ENCODE peak calls at places on chromosomes 1 and 21, in four cellular contexts. P is OCI-LY7, U is Peyer's patch, M is astrocyte of the spinal cord. R is an unnamed sample.

GRCh38 chr1:51699376-51699775 is 82.5 kb downstream of the OSBPL9 start:
- DNase-seq in U (no peak), M (no peak), P (no peak), R (no peak)

GRCh38 chr1:81803423-81804103 is 2.8 kb downstream of the ADGRL2 start:
- DNase-seq in U (no peak), P (no peak), M (peak), R (no peak)

GRCh38 chr1:47449702-47450552 is 12.1 kb downstream of the FOXD2 start:
- DNase-seq in P (no peak), M (no peak), U (no peak), R (no peak)

GRCh38 chr1:18580087-18580486 is 50.6 kb upstream of the PAX7 start:
- DNase-seq in M (no peak), P (no peak), U (no peak), R (no peak)

GRCh38 chr1:92016720-92017316 is 13.0 kb upstream of the EPHX4 start:
- DNase-seq in U (no peak), M (no peak), P (no peak), R (no peak)

GRCh38 chr1:210687582-210688279 is 359.0 kb downstream of the HHAT start:
- DNase-seq in M (peak), P (no peak), U (no peak), R (no peak)

GRCh38 chr1:31912839-31913239 is 25.3 kb downstream of the PTP4A2 start:
- DNase-seq in P (no peak), U (no peak), M (no peak), R (peak)

GRCh38 chr1:222592171-222592570 is 2.4 kb upstream of the TAF1A start:
- DNase-seq in M (no peak), U (no peak), P (no peak), R (no peak)

GRCh38 chr1:155976913-155977606 is 1.3 kb downstream of the ARHGEF2 start:
- DNase-seq in U (no peak), M (no peak), P (no peak), R (no peak)

GRCh38 chr1:10451286-10451685 is 1.5 kb downstream of the CORT start:
- DNase-seq in M (peak), U (no peak), P (no peak), R (no peak)

GRCh38 chr1:59669752-59670312 is 144.9 kb upstream of the HOOK1 start:
- DNase-seq in M (peak), U (no peak), P (no peak), R (no peak)

GRCh38 chr1:92087542-92087941 is 7.4 kb downstream of the BTBD8 start:
- DNase-seq in M (peak), U (no peak), P (no peak), R (no peak)

GRCh38 chr1:43908226-43908625 is 25.4 kb upstream of the ARTN start:
- DNase-seq in M (no peak), U (no peak), P (no peak), R (no peak)

GRCh38 chr1:106289265-106289664 is 767.2 kb upstream of the PRMT6 start:
- DNase-seq in M (no peak), U (no peak), P (no peak), R (no peak)

GRCh38 chr1:43376723-43377235 is 9.0 kb upstream of the ELOVL1 start:
- DNase-seq in M (no peak), P (no peak), U (no peak), R (no peak)

GRCh38 chr1:66182551-66183178 is 351.3 kb upstream of the SGIP1 start:
- DNase-seq in P (no peak), U (no peak), M (peak), R (no peak)

GRCh38 chr1:64691631-64692030 is 53.2 kb upstream of the RAVER2 start:
- DNase-seq in P (no peak), M (peak), U (no peak), R (no peak)

GRCh38 chr1:43983253-43983904 is 4.4 kb downstream of the B4GALT2 start:
- DNase-seq in P (no peak), M (no peak), U (no peak), R (no peak)

GRCh38 chr1:23645338-23645737 is 46.3 kb upstream of the RPL11 start:
- DNase-seq in P (no peak), U (no peak), M (no peak), R (no peak)

DNA sequence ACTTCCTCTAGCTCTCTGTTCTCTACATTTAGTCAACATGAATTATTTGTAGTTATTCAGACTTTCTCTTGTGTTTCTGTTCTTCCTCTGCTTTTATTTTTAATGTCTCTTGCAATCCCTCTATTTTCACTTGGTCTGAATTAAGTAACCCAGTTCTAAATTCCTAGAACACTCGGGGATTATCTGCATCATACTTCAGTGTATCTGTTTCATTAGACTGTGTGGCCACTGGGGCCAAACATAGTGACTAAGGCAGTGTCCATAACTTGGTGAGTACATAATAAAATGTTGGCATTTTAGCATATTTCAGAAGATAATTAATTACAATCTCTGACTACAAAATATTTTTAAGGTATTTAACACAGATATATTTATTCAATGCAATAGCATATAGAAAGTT is 1087.2 kb upstream of the B3GALT2 start:
- DNase-seq in U (no peak), M (no peak), P (no peak), R (no peak)
- TF ChIP-seq CTCF in U (no peak), M (no peak), P (no peak), R (no peak)

GRCh38 chr21:38470762-38471161 is 27.5 kb downstream of the ERG start:
- DNase-seq in P (no peak), U (no peak), M (peak), R (no peak)

GRCh38 chr21:38474796-38475195 is 23.5 kb downstream of the ERG start:
- DNase-seq in U (no peak), P (no peak), M (no peak), R (no peak)

GRCh38 chr21:38474124-38474523 is 24.2 kb downstream of the ERG start:
- DNase-seq in P (no peak), M (no peak), U (no peak), R (no peak)

GRCh38 chr21:38471766-38472165 is 26.5 kb downstream of the ERG start:
- DNase-seq in P (no peak), U (no peak), M (no peak), R (no peak)

GRCh38 chr21:38472709-38473108 is 25.6 kb downstream of the ERG start:
- DNase-seq in M (no peak), U (no peak), P (no peak), R (no peak)
- H3K4me3 ChIP-seq in M (no peak), U (no peak), P (no peak), R (no peak)

GRCh38 chr1:201470581-201470980 is 1.6 kb upstream of the PHLDA3 start:
- DNase-seq in M (no peak), P (no peak), U (no peak), R (no peak)

GRCh38 chr1:201468844-201469644 is at the start of gene PHLDA3:
- DNase-seq in P (no peak), M (peak), U (peak), R (peak)

GRCh38 chr1:201471772-201472171 is 2.8 kb upstream of the PHLDA3 start:
- DNase-seq in P (no peak), U (no peak), M (no peak), R (no peak)

GRCh38 chr1:201468501-201468843 is 516 bp downstream of the PHLDA3 start:
- DNase-seq in P (no peak), M (no peak), U (no peak), R (peak)

DNA sequence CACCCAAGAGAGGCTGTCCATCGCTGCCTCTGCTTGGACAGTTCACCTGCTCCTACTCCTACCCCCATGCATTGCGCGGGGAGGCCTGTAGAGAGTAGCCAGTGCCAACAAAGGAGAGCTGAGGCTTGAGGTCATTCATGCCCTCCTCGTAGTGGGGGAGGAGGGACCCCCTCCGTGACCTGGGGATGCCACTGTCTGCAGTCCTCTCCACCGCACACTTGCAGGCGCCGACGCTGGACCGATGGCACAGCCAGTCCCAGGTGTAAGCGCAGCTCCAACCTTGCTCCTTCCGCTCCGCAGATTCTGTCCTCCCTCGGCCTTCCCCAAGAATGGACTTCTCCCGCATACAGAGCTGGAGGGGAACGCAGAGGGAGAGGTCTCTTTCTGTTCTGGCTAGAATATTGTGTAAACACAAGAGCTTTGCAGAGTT is 672 bp upstream of the PHLDA3 start:
- DNase-seq in P (no peak), U (no peak), M (no peak), R (no peak)
- TF ChIP-seq CTCF in P (no peak), U (no peak), M (no peak), R (no peak)

DNA sequence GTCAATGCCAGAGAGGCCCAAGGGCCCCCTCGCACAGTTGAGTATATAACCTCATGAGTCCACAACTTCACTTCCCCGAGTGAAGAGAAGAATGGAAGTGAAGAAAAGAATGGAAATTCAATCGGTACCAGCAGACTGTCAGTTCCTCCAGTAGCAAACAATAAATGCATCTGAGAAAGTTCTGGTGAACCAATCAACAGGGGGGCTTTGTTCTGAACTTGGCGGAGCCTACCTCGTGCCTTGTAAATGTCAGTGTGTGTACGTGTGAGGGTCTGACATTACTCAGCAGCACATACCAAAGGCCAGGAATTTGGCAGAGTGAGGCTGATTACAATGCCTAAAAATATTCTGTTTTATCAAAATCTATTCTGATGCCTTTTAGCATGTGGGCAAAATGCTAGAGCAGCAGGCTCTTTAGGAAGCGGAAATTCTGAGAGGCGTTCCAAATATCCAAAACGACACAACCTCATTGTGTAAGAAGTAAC is 238.5 kb downstream of the LTN1 start:
- DNase-seq in P (no peak), U (no peak), M (peak), R (no peak)
- H3K4me3 ChIP-seq in P (no peak), U (no peak), M (no peak), R (no peak)

DNA sequence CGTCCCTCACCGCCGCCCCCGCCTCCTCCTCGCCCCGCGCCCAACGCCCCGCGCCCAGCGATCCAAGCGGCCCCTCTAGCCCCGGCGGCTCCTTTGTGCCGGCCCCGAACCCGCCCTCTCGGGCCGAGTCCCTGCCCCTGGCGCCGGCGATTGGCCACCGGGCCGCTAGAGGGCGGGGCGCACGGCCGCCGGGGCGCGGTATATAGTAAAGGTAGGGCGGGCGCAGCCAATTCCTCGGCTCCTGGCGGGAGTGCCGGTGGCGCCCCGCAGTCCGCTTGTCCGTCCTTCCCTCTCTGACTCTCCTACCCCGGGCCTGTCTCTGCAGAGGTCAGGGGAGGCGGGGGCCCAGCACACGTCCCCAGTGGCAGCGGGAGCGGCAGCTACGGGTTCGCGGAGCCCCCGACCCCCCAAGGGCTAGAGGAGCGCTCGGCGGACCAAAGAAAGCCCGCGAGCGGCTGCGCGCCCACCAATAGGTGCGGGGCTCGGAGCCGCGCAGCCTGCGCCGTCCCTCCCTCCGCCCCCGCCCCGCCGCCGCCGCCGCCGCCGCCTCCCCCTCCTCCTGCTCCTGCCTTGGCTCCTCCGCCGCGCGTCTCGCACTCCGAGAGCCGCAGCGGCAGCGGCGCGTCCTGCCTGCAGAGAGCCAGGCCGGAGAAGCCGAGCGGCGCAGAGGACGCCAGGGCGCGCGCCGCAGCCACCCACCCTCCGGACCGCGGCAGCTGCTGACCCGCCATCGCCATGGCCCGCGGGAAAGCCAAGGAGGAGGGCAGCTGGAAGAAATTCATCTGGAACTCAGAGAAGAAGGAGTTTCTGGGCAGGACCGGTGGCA is at the start of gene ATP1B1:
- DNase-seq in M (peak), P (peak), U (peak), R (peak)
- TF ChIP-seq CTCF in M (peak), P (peak), U (peak), R (peak)

GRCh38 chr21:45630066-45630694 is 13.3 kb upstream of the PCBP3 start:
- DNase-seq in P (no peak), M (no peak), U (no peak), R (no peak)

GRCh38 chr21:45630876-45631275 is 12.6 kb upstream of the PCBP3 start:
- DNase-seq in M (no peak), U (no peak), P (no peak), R (no peak)

GRCh38 chr21:45632897-45633260 is 10.6 kb upstream of the PCBP3 start:
- DNase-seq in U (no peak), P (no peak), M (no peak), R (no peak)

GRCh38 chr21:45631540-45631939 is 12.0 kb upstream of the PCBP3 start:
- DNase-seq in U (no peak), M (no peak), P (no peak), R (no peak)

GRCh38 chr21:45632165-45632896 is 11.2 kb upstream of the PCBP3 start:
- DNase-seq in U (no peak), P (peak), M (no peak), R (no peak)
- H3K4me3 ChIP-seq in U (no peak), P (peak), M (no peak), R (no peak)

GRCh38 chr1:230798187-230798484 is 50.9 kb downstream of the CAPN9 start:
- DNase-seq in U (no peak), P (no peak), M (no peak), R (no peak)
- TF ChIP-seq CTCF in U (no peak), P (peak), M (no peak), R (no peak)

GRCh38 chr1:205670611-205671430 is 9.5 kb downstream of the SLC45A3 start:
- DNase-seq in P (no peak), M (no peak), U (no peak), R (no peak)
- H3K4me3 ChIP-seq in P (peak), M (no peak), U (no peak), R (no peak)

GRCh38 chr1:227901906-227902640 is 45.7 kb downstream of the WNT9A start:
- DNase-seq in P (no peak), M (peak), U (no peak), R (no peak)
- TF ChIP-seq CTCF in P (no peak), M (peak), U (no peak), R (no peak)